ENCODE peak calls at places on chromosome 9, in seven cellular contexts. L, D, J, B, X, E and M are unnamed samples.
A peak's percentile ranks its signal among the peaks of the same experiment; 100 is the strongest.

GRCh38 chr9:128160603-128160987 is 530 bp downstream of the BBLN start:
- DNase-seq in J (no peak), E (no peak), X (peak; percentile 29), L (peak; percentile 15), D (no peak), B (no peak), M (peak; percentile 57)

GRCh38 chr9:11821541-11821940 is 871.6 kb upstream of the TYRP1 start:
- DNase-seq in E (no peak), L (no peak), J (no peak), B (no peak), D (no peak), X (no peak), M (no peak)

GRCh38 chr9:137278061-137278912 is 761 bp downstream of the TOR4A start:
- DNase-seq in E (peak; percentile 88), B (no peak), D (peak; percentile 71), L (no peak), X (no peak), J (no peak), M (no peak)

GRCh38 chr9:37156781-37157356 is 36.5 kb downstream of the ZCCHC7 start:
- DNase-seq in D (no peak), X (no peak), E (no peak), B (no peak), J (no peak), L (no peak), M (peak; percentile 8)

GRCh38 chr9:135604437-135605237 is 34.7 kb downstream of the GLT6D1 start:
- DNase-seq in J (no peak), L (no peak), E (peak; percentile 75), X (no peak), D (peak; percentile 23), B (peak; percentile 70), M (no peak)

GRCh38 chr9:109440797-109441287 is 57.3 kb downstream of the PTPN3 start:
- DNase-seq in X (peak; percentile 11), B (no peak), L (no peak), D (no peak), E (no peak), J (peak; percentile 62), M (peak; percentile 81)

GRCh38 chr9:127661342-127661741 is 45.4 kb upstream of the CFAP157 start:
- DNase-seq in L (no peak), J (peak; percentile 82), E (no peak), X (no peak), D (no peak), B (no peak), M (no peak)

GRCh38 chr9:116859763-116860162 is 172.7 kb downstream of the TRIM32 start:
- DNase-seq in J (no peak), E (no peak), X (no peak), D (no peak), L (no peak), B (no peak), M (no peak)

GRCh38 chr9:12777149-12778010 is 2.6 kb downstream of the LURAP1L start:
- DNase-seq in X (no peak), E (no peak), B (no peak), D (no peak), J (no peak), L (no peak), M (no peak)

GRCh38 chr9:134486127-134486995 is 155.2 kb upstream of the COL5A1 start:
- DNase-seq in D (no peak), E (peak; percentile 74), L (no peak), J (no peak), X (no peak), B (peak; percentile 72), M (no peak)

GRCh38 chr9:138066049-138066448 is 188.5 kb downstream of the CACNA1B start:
- DNase-seq in E (peak; percentile 70), L (no peak), X (no peak), B (peak; percentile 22), D (no peak), J (no peak), M (no peak)

GRCh38 chr9:20125721-20126120 is 336.9 kb upstream of the SLC24A2 start:
- DNase-seq in D (no peak), X (no peak), L (no peak), E (no peak), B (no peak), J (no peak), M (no peak)